ENCODE peak calls at places on chromosomes 3 and 15, in four cellular contexts. J, N, D and H are unnamed samples.

GRCh38 chr3:101902041-101902440 is 52.7 kb downstream of the NFKBIZ start:
- DNase-seq in D (no peak), J (peak), N (no peak), H (no peak)

GRCh38 chr15:80695099-80695910 is at the start of gene ABHD17C:
- DNase-seq in N (no peak), D (peak), J (peak), H (peak)

GRCh38 chr3:79490165-79491028 is 277.4 kb downstream of the ROBO1 start:
- DNase-seq in N (no peak), D (no peak), J (no peak), H (no peak)

GRCh38 chr3:194310516-194310915 is 40.6 kb downstream of the CPN2 start:
- DNase-seq in D (no peak), N (no peak), J (no peak), H (no peak)

GRCh38 chr15:73078722-73079121 is 26.5 kb downstream of the NEO1 start:
- DNase-seq in J (no peak), D (no peak), N (no peak), H (no peak)

GRCh38 chr3:188061133-188061532 is 92.8 kb upstream of the LPP start:
- DNase-seq in N (no peak), J (peak), D (no peak), H (no peak)

GRCh38 chr15:40162552-40162951 is 1.7 kb downstream of the BUB1B start:
- DNase-seq in N (no peak), D (no peak), J (no peak), H (no peak)

GRCh38 chr3:89262561-89262960 is 155.1 kb downstream of the EPHA3 start:
- DNase-seq in J (no peak), D (no peak), N (no peak), H (no peak)

GRCh38 chr3:196749125-196749524 is 9.5 kb downstream of the PAK2 start:
- DNase-seq in J (no peak), N (no peak), D (no peak), H (no peak)

GRCh38 chr15:31442203-31443090 is 115.8 kb downstream of the KLF13 start:
- DNase-seq in N (no peak), D (peak), J (no peak), H (no peak)

GRCh38 chr3:148604270-148605085 is 93.2 kb upstream of the AGTR1 start:
- DNase-seq in D (no peak), N (no peak), J (no peak), H (no peak)

GRCh38 chr3:159788987-159789386 is 199.6 kb upstream of the IL12A start:
- DNase-seq in N (no peak), D (no peak), J (no peak), H (no peak)

GRCh38 chr3:27544372-27544865 is 60.2 kb upstream of the SLC4A7 start:
- DNase-seq in N (no peak), D (no peak), J (peak), H (no peak)

GRCh38 chr3:12484198-12484982 is at the start of gene TSEN2:
- DNase-seq in J (peak), N (peak), D (peak), H (peak)

GRCh38 chr3:24933401-24933800 is 438.8 kb upstream of the THRB start:
- DNase-seq in N (no peak), J (no peak), D (no peak), H (no peak)

GRCh38 chr3:71490692-71491091 is 92.8 kb downstream of the FOXP1 start:
- DNase-seq in J (no peak), D (no peak), N (no peak), H (no peak)

GRCh38 chr15:58463815-58464697 is 32.3 kb downstream of the LIPC start:
- DNase-seq in D (no peak), J (no peak), N (no peak), H (no peak)

GRCh38 chr15:49154359-49154758 is 1.0 kb downstream of the COPS2 start:
- DNase-seq in D (no peak), N (no peak), J (no peak), H (no peak)

GRCh38 chr3:174355505-174355904 is 503.6 kb upstream of the NAALADL2 start:
- DNase-seq in J (no peak), N (no peak), D (no peak), H (no peak)

GRCh38 chr3:127949446-127949845 is 34.4 kb downstream of the KBTBD12 start:
- DNase-seq in N (no peak), D (no peak), J (no peak), H (no peak)

GRCh38 chr15:88681610-88682221 is 42.9 kb downstream of the ISG20 start:
- DNase-seq in J (no peak), D (no peak), N (no peak), H (no peak)

GRCh38 chr3:10189557-10190374 is 25.0 kb downstream of the IRAK2 start:
- DNase-seq in D (no peak), J (peak), N (peak), H (no peak)

GRCh38 chr15:39404767-39405173 is 176.1 kb upstream of the THBS1 start:
- DNase-seq in D (peak), J (no peak), N (no peak), H (no peak)

GRCh38 chr15:99440029-99440428 is 125.8 kb upstream of the MEF2A start:
- DNase-seq in D (no peak), J (no peak), N (no peak), H (no peak)

GRCh38 chr3:40877651-40878463 is 321.4 kb upstream of the CTNNB1 start:
- DNase-seq in N (no peak), J (no peak), D (no peak), H (no peak)

GRCh38 chr15:23629234-23629805 is 18.3 kb downstream of the MAGEL2 start:
- DNase-seq in N (no peak), D (peak), J (no peak), H (no peak)

GRCh38 chr15:39167114-39168058 is 413.5 kb upstream of the THBS1 start:
- DNase-seq in D (no peak), J (no peak), N (no peak), H (no peak)

GRCh38 chr3:9951126-9951525 is 1.1 kb downstream of the PRRT3 start:
- DNase-seq in N (peak), J (no peak), D (no peak), H (no peak)

GRCh38 chr15:31292391-31293020 is 34.1 kb upstream of the KLF13 start:
- DNase-seq in J (no peak), D (no peak), N (no peak), H (no peak)

GRCh38 chr3:149967067-149967685 is 3.5 kb downstream of the PFN2 start:
- DNase-seq in D (peak), J (no peak), N (no peak), H (no peak)

GRCh38 chr15:39232512-39232911 is 348.4 kb upstream of the THBS1 start:
- DNase-seq in N (no peak), J (no peak), D (no peak), H (no peak)

DNA sequence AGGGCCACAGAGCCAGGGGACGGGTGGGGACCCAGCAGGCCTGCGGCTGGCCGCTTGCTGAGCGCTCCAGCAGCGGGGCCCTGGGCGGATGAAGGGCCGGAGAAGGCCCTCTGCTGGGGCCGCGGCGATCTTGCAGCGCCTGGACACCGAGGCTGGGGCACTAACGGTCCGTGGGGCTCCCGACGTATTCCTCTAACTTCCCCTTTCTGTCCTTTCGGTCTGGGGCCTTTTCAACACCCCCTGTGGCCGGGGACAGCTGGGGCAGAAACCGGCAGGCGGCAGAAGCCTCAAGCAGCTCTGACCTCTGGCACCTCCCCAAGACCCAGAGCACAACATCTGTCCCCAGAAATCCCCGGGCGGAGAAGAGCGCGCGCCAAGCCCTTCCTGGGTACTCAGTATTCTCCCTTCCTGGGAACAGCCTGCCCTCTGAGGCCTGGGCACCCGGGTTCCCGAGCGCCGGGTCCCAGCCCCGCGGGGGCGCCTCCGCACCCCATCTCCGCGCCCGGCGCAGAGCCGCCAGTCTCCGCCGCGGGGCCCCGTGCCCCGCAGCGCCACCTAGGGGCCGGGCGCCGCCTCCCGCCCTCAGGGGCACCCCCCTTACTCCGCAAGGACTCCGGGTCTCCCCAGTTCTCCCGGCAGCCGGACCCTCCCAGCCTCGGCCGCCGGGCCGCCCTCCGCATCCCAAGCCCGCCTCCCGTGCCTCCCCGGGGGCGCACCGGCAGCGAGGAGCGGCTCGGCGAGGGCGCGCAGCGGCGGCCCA is 587 bp upstream of the SLCO3A1 start:
- DNase-seq in J (peak), N (no peak), D (peak), H (peak)
- TF ChIP-seq POLR2AphosphoS5 in J (no peak), N (no peak), D (no peak), H (no peak)

DNA sequence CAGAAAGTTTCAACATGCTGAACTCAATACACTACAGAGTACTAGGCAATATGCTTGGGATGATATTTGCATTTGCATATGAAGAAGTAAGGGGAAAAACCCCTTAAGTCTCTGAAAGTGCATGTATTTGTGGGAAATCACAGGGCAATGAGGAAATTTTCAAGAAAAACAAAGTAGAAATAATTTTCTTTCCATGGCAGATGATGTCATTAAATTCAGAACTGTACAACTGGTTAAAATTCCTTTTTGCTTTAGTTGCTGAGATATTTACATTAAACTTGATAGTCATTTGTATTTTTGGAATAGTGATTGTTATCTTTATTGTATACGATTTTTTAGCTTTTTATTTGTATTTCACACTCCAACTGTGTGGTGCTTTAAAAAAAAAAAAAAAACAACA is 294.1 kb upstream of the TBC1D5 start:
- DNase-seq in J (no peak), N (no peak), D (no peak), H (no peak)
- TF ChIP-seq SPI1 in J (no peak), N (no peak), D (no peak), H (no peak)

DNA sequence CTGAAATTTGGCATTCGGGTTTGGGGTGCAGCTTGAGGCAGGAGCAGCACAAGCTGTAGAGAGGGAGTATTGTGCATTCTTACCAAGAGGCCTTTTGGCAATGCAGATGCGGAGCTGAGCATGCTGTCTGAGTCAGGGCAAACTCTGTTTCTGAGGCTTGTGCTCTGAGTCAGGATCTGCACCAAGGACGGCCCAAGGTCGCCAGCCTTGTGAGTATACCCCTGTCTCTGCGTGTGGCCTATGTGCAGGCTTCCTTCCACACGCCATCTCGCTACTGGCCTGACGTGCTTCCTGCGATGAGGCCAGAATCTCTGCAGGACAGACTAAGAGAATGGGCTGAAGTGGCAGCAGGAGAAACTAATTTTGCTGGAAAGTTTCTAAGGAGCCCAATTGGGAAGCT is 83.8 kb upstream of the ROPN1 start:
- DNase-seq in J (no peak), N (no peak), D (no peak), H (no peak)
- TF ChIP-seq POLR2AphosphoS5 in J (no peak), N (no peak), D (no peak), H (no peak)

GRCh38 chr15:32698773-32699390 is 18.9 kb upstream of the GREM1 start:
- DNase-seq in J (no peak), N (no peak), D (no peak), H (no peak)
- TF ChIP-seq SPI1 in J (no peak), N (no peak), D (no peak), H (no peak)

DNA sequence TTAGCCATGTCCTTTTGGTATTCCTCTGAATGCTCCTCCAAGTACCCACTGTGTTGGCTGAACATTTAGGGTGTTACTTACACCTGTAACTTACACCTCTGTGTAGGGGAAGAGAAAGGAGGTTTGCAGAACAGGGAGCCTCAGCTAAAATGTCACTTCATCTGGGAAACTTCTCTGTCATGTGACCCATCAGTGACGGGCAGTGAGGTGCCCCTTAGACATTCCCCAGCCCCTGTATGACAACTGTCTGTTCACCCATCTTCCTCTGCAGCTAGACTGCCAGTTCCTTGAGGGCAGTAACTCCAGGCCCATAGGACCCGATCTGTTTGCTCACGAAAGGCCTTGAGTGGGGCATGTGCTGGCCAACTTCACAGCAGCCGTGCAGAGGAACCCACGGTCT is 57.4 kb downstream of the LRIG1 start:
- DNase-seq in J (no peak), D (no peak), N (no peak), H (no peak)
- TF ChIP-seq POLR2AphosphoS5 in J (no peak), D (no peak), N (no peak), H (no peak)

GRCh38 chr15:95302809-95303208 is 1027.7 kb upstream of the NR2F2 start:
- DNase-seq in D (no peak), N (no peak), J (no peak), H (no peak)

GRCh38 chr15:95302206-95302605 is 1028.3 kb upstream of the NR2F2 start:
- DNase-seq in N (no peak), J (peak), D (no peak), H (no peak)

GRCh38 chr15:95303659-95304058 is 1026.8 kb upstream of the NR2F2 start:
- DNase-seq in D (no peak), N (no peak), J (no peak), H (no peak)

GRCh38 chr15:95298729-95299128 is 1031.8 kb upstream of the NR2F2 start:
- DNase-seq in J (peak), N (no peak), D (no peak), H (no peak)

GRCh38 chr15:95300958-95301357 is 1029.5 kb upstream of the NR2F2 start:
- DNase-seq in D (no peak), J (no peak), N (no peak), H (no peak)
- TF ChIP-seq SPI1 in D (no peak), J (no peak), N (no peak), H (no peak)